ENCODE peak calls at places on chromosomes 11 and 22, in five cellular contexts. P, X, G, Q and I are unnamed samples.

GRCh38 chr11:34585870-34586654 is 34.8 kb upstream of the EHF start:
- DNase-seq in Q (peak; percentile 55), P (peak; percentile 41), G (no peak), X (peak; percentile 59), I (peak; percentile 25)

GRCh38 chr11:128039140-128040021 is 548.0 kb downstream of the ETS1 start:
- DNase-seq in P (peak; percentile 64), Q (peak; percentile 88), X (peak; percentile 99), G (peak; percentile 86), I (peak; percentile 98)

GRCh38 chr11:36264011-36264410 is 25.2 kb downstream of the COMMD9 start:
- DNase-seq in P (no peak), G (no peak), Q (no peak), X (no peak), I (no peak)

GRCh38 chr22:40898850-40899357 is 37.0 kb upstream of the DNAJB7 start:
- DNase-seq in G (no peak), P (peak; percentile 68), Q (peak; percentile 52), X (peak; percentile 62), I (peak; percentile 44)

GRCh38 chr11:47886096-47886495 is 37.9 kb upstream of the NUP160 start:
- DNase-seq in G (peak; percentile 51), Q (peak; percentile 15), P (no peak), X (peak; percentile 88), I (no peak)

GRCh38 chr11:12276356-12276755 is 101.0 kb upstream of the PARVA start:
- DNase-seq in Q (no peak), P (no peak), G (peak; percentile 17), X (no peak), I (no peak)

GRCh38 chr22:36022162-36022561 is 6.5 kb downstream of the RBFOX2 start:
- DNase-seq in X (peak; percentile 61), G (no peak), P (no peak), Q (no peak), I (no peak)

GRCh38 chr11:1260023-1260501 is 37.2 kb downstream of the MUC5B start:
- DNase-seq in G (no peak), X (no peak), P (peak; percentile 39), Q (no peak), I (no peak)

GRCh38 chr22:35587447-35587870 is 29.7 kb downstream of the MB start:
- DNase-seq in Q (no peak), G (peak; percentile 30), P (no peak), X (no peak), I (no peak)

GRCh38 chr11:33936745-33937612 is 45.1 kb upstream of the LMO2 start:
- DNase-seq in P (no peak), G (peak; percentile 82), X (peak; percentile 32), Q (peak; percentile 55), I (no peak)

GRCh38 chr11:69496202-69496557 is 14.7 kb downstream of the LINC01488 start:
- DNase-seq in G (no peak), X (no peak), Q (no peak), P (no peak), I (no peak)

GRCh38 chr11:81005595-81005994 is 1564.8 kb upstream of the TENM4 start:
- DNase-seq in X (peak; percentile 74), G (no peak), P (no peak), Q (peak; percentile 93), I (no peak)

GRCh38 chr11:10906521-10906920 is 48.7 kb upstream of the ZBED5 start:
- DNase-seq in X (peak; percentile 87), Q (no peak), G (no peak), P (no peak), I (no peak)

GRCh38 chr22:19890502-19891349 is 36.1 kb upstream of the GNB1L start:
- DNase-seq in G (no peak), P (no peak), X (no peak), Q (no peak), I (peak; percentile 51)
- H3K4me3 ChIP-seq in G (no peak overlapping the region), P (no peak overlapping the region), X (no peak overlapping the region), Q (no peak overlapping the region), I (peak overlapping the region; percentile 37)

GRCh38 chr11:111935331-111936044 is 1.7 kb upstream of the DIXDC1 start:
- DNase-seq in X (no peak), P (no peak), G (no peak), Q (no peak), I (no peak)
- H3K4me3 ChIP-seq in X (no peak overlapping the region), P (no peak overlapping the region), G (no peak overlapping the region), Q (no peak overlapping the region), I (no peak overlapping the region)

GRCh38 chr11:66051371-66051765 is 796 bp upstream of the SF3B2 start:
- DNase-seq in Q (no peak), X (no peak), G (no peak), P (no peak), I (no peak)
- H3K4me3 ChIP-seq in Q (peak overlapping the region; percentile 56), X (peak overlapping the region; percentile 77), G (peak overlapping the region; percentile 78), P (peak overlapping the region; percentile 54), I (peak overlapping the region; percentile 98)

DNA sequence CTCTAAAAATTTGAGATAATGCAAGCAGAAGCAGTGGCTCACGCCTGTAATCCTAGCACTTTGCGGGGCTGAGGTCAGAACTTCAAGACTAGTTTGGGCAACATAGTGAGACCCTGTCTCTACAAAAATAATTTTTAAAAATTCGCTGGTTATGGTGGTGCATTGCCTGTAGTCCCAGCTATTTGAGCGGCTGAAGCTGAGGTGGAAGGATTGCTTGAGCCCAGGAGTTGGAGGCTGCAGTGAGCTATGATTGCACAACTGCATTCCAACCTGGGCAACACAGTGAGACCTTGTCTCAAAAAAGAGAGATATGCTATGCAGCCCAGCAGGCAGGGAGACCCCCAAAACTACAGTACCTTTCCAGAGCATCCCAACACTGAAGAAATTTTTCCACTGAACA is 2.3 kb downstream of the CTSC start:
- DNase-seq in X (no peak), G (no peak), Q (no peak), P (no peak), I (no peak)
- H3K4me3 ChIP-seq in X (peak overlapping the region; percentile 21), G (peak overlapping the region; percentile 2), Q (peak overlapping the region; percentile 96), P (peak overlapping the region; percentile 76), I (no peak overlapping the region)

DNA sequence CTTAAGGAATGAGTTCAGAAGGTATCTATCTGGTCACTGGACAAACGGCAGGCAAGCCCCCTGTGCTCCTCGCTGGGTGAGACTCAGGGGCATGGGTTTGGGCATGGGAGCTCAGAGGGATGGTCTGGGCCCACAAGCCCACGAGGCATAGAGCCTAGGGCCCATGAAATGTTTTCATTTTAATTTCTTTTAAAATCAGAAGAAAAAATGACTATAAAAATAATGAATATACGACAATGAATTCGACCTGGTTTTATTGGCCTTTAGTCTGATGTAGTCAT is 77.9 kb upstream of the WNT7B start:
- DNase-seq in P (no peak), X (no peak), Q (no peak), G (peak; percentile 18), I (no peak)
- H3K4me3 ChIP-seq in P (no peak overlapping the region), X (peak overlapping the region; percentile 79), Q (peak overlapping the region; percentile 59), G (peak overlapping the region; percentile 84), I (peak overlapping the region; percentile 57)

GRCh38 chr22:29786026-29786425 is 18.9 kb downstream of the UQCR10 start:
- DNase-seq in P (no peak), G (no peak), Q (no peak), X (no peak), I (no peak)

GRCh38 chr22:29784451-29785361 is 17.5 kb downstream of the UQCR10 start:
- DNase-seq in G (peak; percentile 34), X (peak; percentile 55), P (no peak), Q (no peak), I (no peak)

GRCh38 chr22:29780220-29780619 is 13.1 kb downstream of the UQCR10 start:
- DNase-seq in P (no peak), G (no peak), Q (no peak), X (no peak), I (no peak)

GRCh38 chr22:29782061-29782845 is 15.1 kb downstream of the UQCR10 start:
- DNase-seq in Q (peak; percentile 59), P (no peak), G (no peak), X (peak; percentile 73), I (no peak)

DNA sequence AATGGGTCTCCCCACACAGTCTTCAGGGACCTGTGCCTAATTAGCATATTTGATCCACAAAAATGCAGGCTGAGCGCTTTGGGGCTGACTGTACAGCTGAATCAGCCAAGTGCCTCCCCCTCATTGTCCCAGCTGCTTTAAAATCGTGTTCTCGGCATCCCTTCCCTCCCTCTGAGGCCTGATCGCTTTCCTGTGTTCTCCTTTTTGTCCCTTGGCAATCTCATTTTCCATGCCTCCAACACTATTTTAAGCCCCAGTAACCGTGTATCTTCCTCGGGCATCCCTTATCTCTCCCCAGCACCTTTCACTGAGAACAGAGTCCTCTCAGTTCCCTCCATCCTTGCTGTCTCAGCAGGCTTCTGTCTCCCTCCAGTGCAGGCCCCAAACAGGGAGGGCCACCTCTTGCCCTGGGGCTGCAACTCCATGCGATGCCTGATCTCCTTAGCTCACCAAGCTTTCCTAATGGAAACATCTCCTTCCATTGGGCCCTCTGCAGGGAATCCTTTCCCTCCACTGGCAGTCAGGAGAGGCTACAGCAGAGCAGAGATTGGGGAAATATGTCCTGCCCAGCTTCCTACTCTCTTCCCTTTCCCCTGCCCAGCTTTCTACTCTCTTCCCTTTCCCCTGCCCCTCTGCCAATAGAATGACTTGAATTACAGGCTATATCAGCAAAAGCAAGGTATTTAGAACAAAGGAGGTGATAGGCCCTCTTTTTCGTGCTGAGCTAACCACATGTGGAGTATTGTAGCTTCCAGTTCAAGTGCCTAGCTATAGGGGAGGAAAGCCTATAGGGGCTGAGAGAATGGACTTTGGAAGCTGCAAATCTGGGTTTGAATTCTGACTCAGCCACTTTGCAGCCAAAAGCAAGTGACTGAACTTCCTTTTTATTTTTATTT is 13.9 kb downstream of the UQCR10 start:
- DNase-seq in X (peak; percentile 92), Q (peak; percentile 76), P (no peak), G (no peak), I (no peak)
- H3K4me3 ChIP-seq in X (no peak overlapping the region), Q (no peak overlapping the region), P (no peak overlapping the region), G (no peak overlapping the region), I (no peak overlapping the region)